ENCODE peak calls at places on chromosomes 12 and 14, in ten cellular contexts. Q is WTC11, J is A549, C is SK-N-SH, L is GM12878, D is endothelial cell of umbilical vein, A is HepG2, M is K562, O is HCT116, N is H1. Z is an unnamed sample.

GRCh38 chr12:92583910-92584309 is 118.9 kb upstream of the PLEKHG7 start:
- DNase-seq in Q (no peak), J (no peak), C (no peak), L (no peak), D (no peak), A (no peak), M (no peak), O (no peak), N (no peak), Z (no peak)

GRCh38 chr12:48070731-48071130 is 35.1 kb downstream of the SENP1 start:
- DNase-seq in Q (no peak), J (no peak), C (no peak), L (no peak), D (no peak), A (no peak), M (no peak), O (no peak), N (no peak), Z (no peak)

GRCh38 chr14:95432152-95433093 is 84.0 kb downstream of the SYNE3 start:
- DNase-seq in Q (peak), J (peak), C (peak), L (no peak), D (peak), A (peak), M (peak), O (no peak), N (peak), Z (peak)

GRCh38 chr12:115320451-115320850 is 636.5 kb upstream of the TBX3 start:
- DNase-seq in Q (no peak), J (no peak), C (no peak), L (no peak), D (no peak), A (no peak), M (no peak), O (no peak), N (no peak), Z (no peak)

GRCh38 chr12:102891756-102892155 is 25.3 kb downstream of the PAH start:
- DNase-seq in Q (no peak), J (no peak), C (no peak), L (no peak), D (no peak), A (no peak), M (no peak), O (no peak), N (no peak), Z (no peak)

GRCh38 chr14:24130380-24130716 is at the start of gene FITM1:
- DNase-seq in Q (no peak), J (no peak), C (no peak), L (no peak), D (no peak), A (no peak), M (no peak), O (no peak), N (no peak), Z (no peak)

GRCh38 chr12:65566776-65567175 is 257.5 kb upstream of the HMGA2 start:
- DNase-seq in Q (no peak), J (no peak), C (no peak), L (no peak), D (no peak), A (no peak), M (no peak), O (no peak), N (no peak), Z (no peak)

GRCh38 chr12:11723993-11724392 is 74.5 kb downstream of the ETV6 start:
- DNase-seq in Q (no peak), J (no peak), C (no peak), L (no peak), D (no peak), A (no peak), M (no peak), O (no peak), N (no peak), Z (peak)

GRCh38 chr14:58788655-58789054 is 150.9 kb downstream of the DACT1 start:
- DNase-seq in Q (no peak), J (no peak), C (no peak), L (no peak), D (no peak), A (no peak), M (no peak), O (no peak), N (no peak), Z (no peak)

GRCh38 chr12:81141220-81141619 is 63.3 kb downstream of the ACSS3 start:
- DNase-seq in Q (no peak), J (no peak), C (no peak), L (no peak), D (no peak), A (peak), M (no peak), O (no peak), N (no peak), Z (no peak)

GRCh38 chr12:110893956-110894355 is 26.4 kb downstream of the MYL2 start:
- DNase-seq in Q (no peak), J (no peak), C (no peak), L (no peak), D (no peak), A (no peak), M (no peak), O (no peak), N (no peak), Z (no peak)

GRCh38 chr12:112159146-112159541 is 33.8 kb downstream of the TRAFD1 start:
- DNase-seq in Q (no peak), J (no peak), C (no peak), L (no peak), D (no peak), A (no peak), M (no peak), O (no peak), N (no peak), Z (no peak)

GRCh38 chr14:62280366-62280765 is 518.1 kb downstream of the SNAPC1 start:
- DNase-seq in Q (no peak), J (no peak), C (no peak), L (no peak), D (no peak), A (no peak), M (no peak), O (no peak), N (no peak), Z (no peak)

GRCh38 chr14:104968541-104969401 is 9.4 kb downstream of the AHNAK2 start:
- DNase-seq in Q (no peak), J (peak), C (peak), L (no peak), D (peak), A (no peak), M (no peak), O (no peak), N (no peak), Z (peak)

GRCh38 chr12:72586456-72586855 is 314.3 kb downstream of the TRHDE start:
- DNase-seq in Q (no peak), J (no peak), C (no peak), L (no peak), D (no peak), A (no peak), M (no peak), O (no peak), N (no peak), Z (no peak)

GRCh38 chr12:28872654-28873268 is 276.3 kb upstream of the FAR2 start:
- DNase-seq in Q (peak), J (peak), C (peak), L (no peak), D (peak), A (peak), M (peak), O (peak), N (peak), Z (peak)

GRCh38 chr12:3603576-3603975 is 112.6 kb downstream of the PRMT8 start:
- DNase-seq in Q (no peak), J (no peak), C (no peak), L (no peak), D (no peak), A (no peak), M (no peak), O (no peak), N (no peak), Z (no peak)

GRCh38 chr12:6369916-6370575 is 5.3 kb downstream of the SCNN1A start:
- DNase-seq in Q (no peak), J (no peak), C (no peak), L (no peak), D (no peak), A (no peak), M (no peak), O (no peak), N (no peak), Z (no peak)

GRCh38 chr12:128323526-128323925 is 56.6 kb downstream of the TMEM132C start:
- DNase-seq in Q (no peak), J (no peak), C (no peak), L (no peak), D (no peak), A (no peak), M (no peak), O (no peak), N (no peak), Z (no peak)

GRCh38 chr12:101697930-101698781 is 716 bp downstream of the CHPT1 start:
- DNase-seq in Q (no peak), J (peak), C (no peak), L (no peak), D (peak), A (peak), M (peak), O (no peak), N (no peak), Z (peak)

GRCh38 chr12:39988574-39988973 is 117.3 kb downstream of the SLC2A13 start:
- DNase-seq in Q (no peak), J (no peak), C (no peak), L (no peak), D (no peak), A (no peak), M (no peak), O (no peak), N (no peak), Z (no peak)

GRCh38 chr12:127054531-127054930 is 1212.4 kb upstream of the TMEM132C start:
- DNase-seq in Q (no peak), J (no peak), C (no peak), L (no peak), D (no peak), A (no peak), M (no peak), O (no peak), N (no peak), Z (no peak)

GRCh38 chr12:45725631-45726593 is 3.6 kb upstream of the ARID2 start:
- DNase-seq in Q (no peak), J (peak), C (peak), L (no peak), D (peak), A (peak), M (peak), O (no peak), N (no peak), Z (peak)

GRCh38 chr12:110725267-110725666 is 17.4 kb downstream of the PPP1CC start:
- DNase-seq in Q (no peak), J (no peak), C (no peak), L (no peak), D (no peak), A (no peak), M (no peak), O (no peak), N (no peak), Z (no peak)

GRCh38 chr12:50751921-50752721 is 11.8 kb upstream of the ATF1 start:
- DNase-seq in Q (no peak), J (no peak), C (no peak), L (no peak), D (no peak), A (no peak), M (no peak), O (no peak), N (no peak), Z (no peak)

GRCh38 chr14:104087505-104087904 is 2.0 kb downstream of the ASPG start:
- DNase-seq in Q (peak), J (no peak), C (no peak), L (no peak), D (no peak), A (no peak), M (no peak), O (no peak), N (no peak), Z (peak)

GRCh38 chr12:123965382-123965781 is 7.2 kb downstream of the CCDC92 start:
- DNase-seq in Q (no peak), J (no peak), C (no peak), L (no peak), D (no peak), A (no peak), M (no peak), O (no peak), N (no peak), Z (no peak)
- TF ChIP-seq MAX in Q (no peak), J (no peak), C (no peak), L (no peak), D (no peak), A (no peak), M (no peak), O (no peak), N (no peak), Z (no peak)

GRCh38 chr12:131677699-131678098 is 33.2 kb upstream of the SFSWAP start:
- DNase-seq in Q (no peak), J (no peak), C (no peak), L (no peak), D (no peak), A (no peak), M (no peak), O (no peak), N (no peak), Z (no peak)
- TF ChIP-seq MAX in Q (no peak), J (no peak), C (no peak), L (no peak), D (no peak), A (no peak), M (no peak), O (no peak), N (no peak), Z (no peak)

GRCh38 chr14:33686218-33686617 is 264.7 kb downstream of the EGLN3 start:
- DNase-seq in Q (no peak), J (no peak), C (no peak), L (no peak), D (peak), A (no peak), M (no peak), O (no peak), N (no peak), Z (no peak)
- TF ChIP-seq MAX in Q (no peak), J (no peak), C (peak), L (no peak), D (no peak), A (no peak), M (no peak), O (no peak), N (no peak), Z (no peak)

DNA sequence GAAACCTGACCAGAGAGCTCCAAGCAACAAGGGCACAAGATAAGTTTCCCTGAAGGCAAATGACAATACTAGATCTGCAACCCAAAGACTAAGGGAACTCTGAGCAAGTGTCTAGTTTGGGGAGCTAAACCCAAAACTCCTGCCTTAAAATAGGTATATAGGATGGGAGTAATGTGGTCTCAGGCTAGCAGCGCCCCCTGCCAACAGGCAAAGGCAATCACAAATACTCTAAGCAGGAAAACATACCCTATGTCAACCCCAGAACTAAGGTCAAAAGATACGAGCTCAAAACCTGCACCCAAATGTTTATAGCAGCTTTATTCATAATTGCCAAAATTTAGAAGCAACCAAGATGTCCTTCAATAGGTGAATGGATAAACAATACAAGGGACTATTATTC is 218.8 kb downstream of the ITPR2 start:
- DNase-seq in Q (peak), J (no peak), C (peak), L (no peak), D (peak), A (no peak), M (peak), O (peak), N (peak), Z (peak)
- TF ChIP-seq MAX in Q (no peak), J (no peak), C (no peak), L (no peak), D (no peak), A (no peak), M (no peak), O (no peak), N (no peak), Z (no peak)

GRCh38 chr12:121573949-121574520 is 6.8 kb downstream of the KDM2B start:
- DNase-seq in Q (no peak), J (no peak), C (no peak), L (no peak), D (no peak), A (no peak), M (no peak), O (no peak), N (no peak), Z (no peak)

GRCh38 chr12:121568971-121569808 is 11.6 kb downstream of the KDM2B start:
- DNase-seq in Q (no peak), J (no peak), C (no peak), L (no peak), D (no peak), A (no peak), M (no peak), O (no peak), N (no peak), Z (no peak)

GRCh38 chr12:121570467-121571283 is 10.1 kb downstream of the KDM2B start:
- DNase-seq in Q (no peak), J (no peak), C (no peak), L (no peak), D (no peak), A (no peak), M (no peak), O (no peak), N (no peak), Z (no peak)

GRCh38 chr12:121568503-121568902 is 12.3 kb downstream of the KDM2B start:
- DNase-seq in Q (no peak), J (no peak), C (no peak), L (no peak), D (no peak), A (no peak), M (no peak), O (no peak), N (no peak), Z (no peak)
- TF ChIP-seq MAX in Q (no peak), J (no peak), C (no peak), L (no peak), D (no peak), A (no peak), M (no peak), O (no peak), N (no peak), Z (no peak)

DNA sequence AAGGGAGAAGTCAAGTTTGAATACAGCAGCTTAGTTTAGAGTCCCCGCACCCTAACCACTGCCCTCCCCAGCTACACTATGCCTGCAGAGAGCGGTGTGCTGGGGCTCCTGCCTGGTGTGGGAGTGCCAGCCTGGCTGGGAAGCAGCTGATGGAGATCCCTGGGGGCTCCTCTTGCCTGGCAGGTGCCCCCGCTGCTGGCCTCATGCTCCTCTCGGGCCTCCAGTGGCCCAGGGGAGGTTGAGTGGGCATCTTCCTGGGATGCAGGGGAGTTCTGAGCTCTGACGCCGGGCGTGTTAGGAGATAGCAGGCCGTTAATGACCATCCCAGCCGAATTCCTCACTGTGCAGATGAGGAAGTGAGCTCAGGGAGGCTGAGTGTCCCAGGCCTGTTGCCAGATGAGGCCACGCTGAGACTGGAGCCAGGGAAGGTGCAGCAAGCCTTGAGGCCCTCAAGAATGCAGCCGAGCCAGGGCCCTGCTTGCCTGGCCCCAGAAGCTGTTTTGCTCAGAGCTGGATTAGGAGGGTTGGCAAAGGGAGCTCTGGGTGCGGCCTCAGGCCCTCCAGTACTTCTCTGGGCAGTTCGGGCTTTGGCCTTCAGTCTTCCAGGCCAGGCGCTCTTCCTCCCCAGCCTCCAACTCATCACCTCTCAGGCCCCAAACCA is 6.7 kb upstream of the CYP46A1 start:
- DNase-seq in Q (no peak), J (no peak), C (no peak), L (no peak), D (no peak), A (no peak), M (no peak), O (no peak), N (no peak), Z (no peak)
- TF ChIP-seq MAX in Q (no peak), J (no peak), C (no peak), L (no peak), D (no peak), A (no peak), M (no peak), O (no peak), N (no peak), Z (no peak)

DNA sequence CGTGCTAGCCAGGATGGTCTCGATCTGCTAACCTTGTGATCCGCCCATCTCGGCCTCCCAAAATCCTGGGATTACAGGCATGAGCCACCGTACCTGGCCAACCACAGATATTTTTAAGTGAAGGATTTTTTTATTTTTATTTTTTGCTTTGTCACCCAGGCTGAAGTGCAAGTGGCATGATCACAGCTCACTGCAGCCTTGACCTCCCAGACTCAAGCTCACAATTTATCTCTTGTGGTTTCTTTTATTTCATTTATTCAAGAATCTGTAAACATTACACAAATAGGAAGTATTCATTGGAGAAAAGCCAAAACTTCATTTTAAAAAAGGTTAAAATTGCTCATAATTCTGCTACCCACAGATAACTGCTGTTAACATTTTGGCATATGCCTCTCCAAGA is 13.3 kb downstream of the MOAP1 start:
- DNase-seq in Q (no peak), J (no peak), C (no peak), L (no peak), D (no peak), A (no peak), M (no peak), O (no peak), N (no peak), Z (no peak)
- TF ChIP-seq MAX in Q (no peak), J (no peak), C (no peak), L (no peak), D (no peak), A (no peak), M (no peak), O (no peak), N (no peak), Z (no peak)

GRCh38 chr12:23550753-23551152 is 398.7 kb downstream of the SOX5 start:
- DNase-seq in Q (no peak), J (no peak), C (no peak), L (no peak), D (no peak), A (peak), M (no peak), O (no peak), N (no peak), Z (no peak)
- TF ChIP-seq MAX in Q (no peak), J (no peak), C (no peak), L (no peak), D (no peak), A (no peak), M (no peak), O (no peak), N (no peak), Z (no peak)